ENCODE peak calls at places on chromosomes 6 and 20, in eight cellular contexts. O, H, K, J, T, Z, P and W are unnamed samples.

GRCh38 chr20:44342240-44342639 is 5.4 kb downstream of the R3HDML start:
- DNase-seq in J (no peak), P (no peak), T (peak; percentile 23), K (no peak), O (no peak), H (no peak), Z (no peak), W (no peak)

GRCh38 chr6:30890646-30891449 is 6.5 kb downstream of the DDR1 start:
- DNase-seq in H (no peak), O (no peak), P (no peak), K (no peak), Z (no peak), J (no peak), T (peak; percentile 16), W (no peak)

GRCh38 chr6:23454090-23454998 is 671.7 kb upstream of the NRSN1 start:
- DNase-seq in K (no peak), P (no peak), T (no peak), Z (no peak), O (no peak), H (no peak), J (no peak), W (no peak)

GRCh38 chr6:12958052-12958706 is 241.6 kb downstream of the PHACTR1 start:
- DNase-seq in P (no peak), K (no peak), O (no peak), J (peak; percentile 52), T (no peak), Z (no peak), H (no peak), W (no peak)

GRCh38 chr20:56566621-56567020 is 33.6 kb downstream of the FAM209B start:
- DNase-seq in H (no peak), K (no peak), Z (no peak), J (no peak), P (no peak), O (no peak), T (no peak), W (peak; percentile 9)

GRCh38 chr6:112760831-112761230 is 413.7 kb downstream of the RFPL4B start:
- DNase-seq in H (no peak), P (no peak), Z (no peak), T (no peak), O (no peak), K (no peak), J (no peak), W (no peak)

GRCh38 chr20:12201289-12201991 is 283.7 kb downstream of the BTBD3 start:
- DNase-seq in H (no peak), J (no peak), O (no peak), K (peak; percentile 17), Z (no peak), P (no peak), T (no peak), W (peak; percentile 8)

GRCh38 chr6:142207265-142207877 is 60.3 kb downstream of the VTA1 start:
- DNase-seq in T (no peak), J (peak; percentile 85), Z (no peak), P (peak; percentile 52), K (peak; percentile 16), H (peak; percentile 39), O (peak; percentile 44), W (peak; percentile 42)

GRCh38 chr6:164079275-164079600 is 664.7 kb downstream of the QKI start:
- DNase-seq in H (no peak), T (no peak), Z (no peak), J (no peak), K (no peak), P (no peak), O (no peak), W (no peak)

GRCh38 chr6:169283924-169284323 is 30.3 kb upstream of the THBS2 start:
- DNase-seq in T (no peak), H (no peak), P (no peak), K (no peak), O (no peak), J (no peak), Z (no peak), W (no peak)

GRCh38 chr20:23298926-23299672 is 51.5 kb upstream of the NXT1 start:
- DNase-seq in H (no peak), K (no peak), Z (no peak), T (no peak), P (no peak), O (no peak), J (no peak), W (no peak)

GRCh38 chr6:143513410-143513809 is 1.9 kb upstream of the FUCA2 start:
- DNase-seq in J (peak; percentile 92), K (peak; percentile 18), T (peak; percentile 68), P (no peak), Z (no peak), O (no peak), H (no peak), W (no peak)

GRCh38 chr20:3572151-3572550 is 91.0 kb downstream of the GFRA4 start:
- DNase-seq in O (no peak), T (no peak), P (no peak), Z (no peak), K (no peak), H (no peak), J (no peak), W (no peak)

GRCh38 chr6:36444470-36444869 is 1.7 kb downstream of the KCTD20 start:
- DNase-seq in P (no peak), Z (no peak), T (no peak), K (no peak), O (no peak), H (no peak), J (no peak), W (no peak)

GRCh38 chr6:83019741-83020140 is 45.9 kb downstream of the UBE3D start:
- DNase-seq in J (no peak), T (no peak), H (no peak), Z (no peak), O (no peak), K (no peak), P (no peak), W (no peak)

GRCh38 chr20:20233041-20233514 is 134.8 kb upstream of the INSM1 start:
- DNase-seq in P (peak; percentile 55), K (no peak), T (no peak), J (no peak), Z (no peak), O (no peak), H (no peak), W (no peak)

GRCh38 chr20:61271273-61272221 is 19.5 kb downstream of the CDH4 start:
- DNase-seq in T (no peak), O (no peak), H (no peak), J (no peak), Z (no peak), P (peak; percentile 43), K (no peak), W (no peak)

GRCh38 chr20:45352729-45353128 is 4.5 kb upstream of the SDC4 start:
- DNase-seq in K (no peak), Z (no peak), T (no peak), P (no peak), H (no peak), J (no peak), O (no peak), W (no peak)

GRCh38 chr6:30541515-30542403 is 14.5 kb downstream of the GNL1 start:
- DNase-seq in O (peak; percentile 87), J (peak; percentile 91), K (peak; percentile 69), P (peak; percentile 78), Z (peak; percentile 62), T (peak; percentile 84), H (peak; percentile 81), W (peak; percentile 63)

GRCh38 chr6:159996626-159997497 is 28.0 kb downstream of the IGF2R start:
- DNase-seq in K (no peak), H (no peak), O (no peak), T (no peak), J (no peak), P (no peak), Z (no peak), W (no peak)

GRCh38 chr6:160000280-160000704 is 31.4 kb downstream of the IGF2R start:
- DNase-seq in J (no peak), K (no peak), T (no peak), H (no peak), Z (no peak), P (no peak), O (no peak), W (no peak)

GRCh38 chr6:159998543-159998942 is 29.7 kb downstream of the IGF2R start:
- DNase-seq in H (no peak), O (no peak), P (no peak), K (no peak), T (no peak), J (no peak), Z (no peak), W (no peak)

GRCh38 chr6:159997498-159998101 is 28.7 kb downstream of the IGF2R start:
- DNase-seq in O (no peak), T (no peak), K (no peak), J (peak; percentile 43), Z (no peak), P (no peak), H (no peak), W (no peak)

DNA sequence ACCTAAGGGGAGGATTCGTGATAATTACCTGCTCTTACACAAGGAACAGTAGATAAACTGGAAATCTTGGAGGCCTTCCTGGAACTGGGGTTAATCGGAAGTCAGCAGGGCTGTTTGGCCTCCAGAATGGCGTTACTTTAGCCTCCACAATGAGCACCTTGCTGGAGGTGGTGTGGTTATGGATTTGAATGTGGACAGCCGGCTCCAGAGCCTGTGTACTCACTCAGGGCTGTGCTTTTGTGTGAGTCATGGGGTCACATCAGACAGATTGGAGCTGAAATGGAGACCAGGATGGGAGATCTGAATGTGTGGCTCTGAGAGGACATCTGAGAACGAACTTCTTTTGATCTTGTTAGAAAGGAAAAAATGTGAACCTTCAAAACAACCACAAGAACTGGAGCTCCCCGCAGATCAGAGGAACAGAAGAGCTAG is 30.4 kb downstream of the IGF2R start:
- DNase-seq in P (no peak), Z (no peak), T (no peak), O (no peak), K (no peak), J (no peak), H (no peak), W (no peak)
- H3K27ac ChIP-seq in P (no peak overlapping the region), Z (no peak overlapping the region), T (no peak overlapping the region), O (no peak overlapping the region), K (no peak overlapping the region), J (no peak overlapping the region), H (no peak overlapping the region), W (no peak overlapping the region)

DNA sequence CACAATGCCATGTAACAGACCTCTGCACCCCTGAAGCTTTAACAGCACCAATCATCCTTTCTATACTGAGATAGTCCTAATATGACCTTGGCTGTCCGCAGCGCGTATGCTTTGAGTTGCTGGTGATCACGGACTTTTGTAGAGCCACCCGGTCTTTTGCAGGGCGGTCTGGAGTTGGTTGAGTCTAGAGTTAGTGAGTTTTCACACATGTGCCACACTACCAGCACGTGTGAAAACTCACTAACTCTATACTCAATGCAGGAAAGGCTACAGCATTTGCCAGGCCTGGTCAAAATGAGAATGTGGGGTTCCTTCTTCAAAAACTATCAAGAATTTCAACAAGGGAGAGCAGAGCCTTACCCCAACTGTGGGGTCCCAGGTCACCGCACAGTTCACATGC is 14.6 kb downstream of the AGPAT4 start:
- DNase-seq in K (no peak), P (no peak), H (no peak), T (no peak), J (no peak), Z (no peak), O (no peak), W (no peak)
- H3K4me3 ChIP-seq in K (no peak overlapping the region), P (no peak overlapping the region), H (no peak overlapping the region), T (no peak overlapping the region), J (no peak overlapping the region), Z (no peak overlapping the region), O (no peak overlapping the region), W (no peak overlapping the region)

GRCh38 chr6:17984399-17984798 is 3.0 kb downstream of the KIF13A start:
- DNase-seq in T (no peak), J (no peak), H (no peak), Z (no peak), K (no peak), P (no peak), O (no peak), W (no peak)
- H3K4me1 ChIP-seq in T (peaks cover 30% of the 10 kb centered on the region), J (peaks cover 7% of the 10 kb centered on the region), H (peaks cover 7% of the 10 kb centered on the region), Z (peaks cover 6% of the 10 kb centered on the region), K (peaks cover 86% of the 10 kb centered on the region), P (peaks cover 37% of the 10 kb centered on the region), O (peaks cover 6% of the 10 kb centered on the region), W (peaks cover 44% of the 10 kb centered on the region)

GRCh38 chr20:17681741-17682102 is 320 bp downstream of the RRBP1 start:
- DNase-seq in T (no peak), K (no peak), H (no peak), P (no peak), O (no peak), J (no peak), Z (no peak), W (no peak)
- H3K27ac ChIP-seq in T (peak overlapping the region; percentile 95), K (peak overlapping the region; percentile 98), H (peak overlapping the region; percentile 74), P (peak overlapping the region; percentile 81), O (peak overlapping the region; percentile 50), J (no peak overlapping the region), Z (peak overlapping the region; percentile 69), W (peak overlapping the region; percentile 94)